ENCODE peak calls at places on chromosomes 1 and 21, in four cellular contexts. S, Z, P and W are unnamed samples.

GRCh38 chr1:32626176-32626575 is 24.2 kb downstream of the ZBTB8OS start:
- DNase-seq in S (no peak), Z (no peak), P (no peak), W (no peak)

GRCh38 chr1:204418174-204419063 is 6.8 kb upstream of the PPP1R15B start:
- DNase-seq in S (peak), Z (peak), P (peak), W (no peak)

GRCh38 chr1:94792473-94792875 is 27.7 kb upstream of the SLC44A3 start:
- DNase-seq in S (peak), Z (no peak), P (peak), W (no peak)

GRCh38 chr1:186662752-186663151 is 17.5 kb downstream of the PTGS2 start:
- DNase-seq in S (peak), Z (no peak), P (no peak), W (no peak)

GRCh38 chr1:226487921-226488320 is 60.6 kb upstream of the STUM start:
- DNase-seq in S (peak), Z (no peak), P (no peak), W (no peak)

GRCh38 chr1:237799762-237800474 is 90.8 kb downstream of the ZP4 start:
- DNase-seq in S (peak), Z (no peak), P (peak), W (peak)

GRCh38 chr21:26194811-26195251 is 24.3 kb upstream of the APP start:
- DNase-seq in S (peak), Z (no peak), P (no peak), W (no peak)

GRCh38 chr1:151934048-151934493 is 24.8 kb upstream of the THEM4 start:
- DNase-seq in S (peak), Z (no peak), P (peak), W (peak)

GRCh38 chr1:25973610-25974355 is 24.1 kb downstream of the PAFAH2 start:
- DNase-seq in S (peak), Z (no peak), P (no peak), W (no peak)

GRCh38 chr1:18557621-18558465 is 72.8 kb upstream of the PAX7 start:
- DNase-seq in S (no peak), Z (no peak), P (no peak), W (no peak)

GRCh38 chr1:15571266-15571665 is 13.6 kb downstream of the AGMAT start:
- DNase-seq in S (no peak), Z (no peak), P (no peak), W (no peak)

GRCh38 chr1:59333626-59334277 is 36.9 kb downstream of the FGGY start:
- DNase-seq in S (peak), Z (no peak), P (peak), W (no peak)

GRCh38 chr1:42777860-42778259 is 6.9 kb upstream of the TMEM269 start:
- DNase-seq in S (peak), Z (no peak), P (peak), W (no peak)

GRCh38 chr21:45593162-45594022 is 50.1 kb upstream of the PCBP3 start:
- DNase-seq in S (no peak), Z (no peak), P (no peak), W (no peak)

GRCh38 chr1:15523104-15523921 is 702 bp downstream of the CASP9 start:
- DNase-seq in S (no peak), Z (no peak), P (no peak), W (no peak)

GRCh38 chr21:45324430-45325205 is 36.9 kb upstream of the POFUT2 start:
- DNase-seq in S (peak), Z (no peak), P (no peak), W (no peak)

GRCh38 chr1:42779725-42780124 is 5.1 kb upstream of the TMEM269 start:
- DNase-seq in S (no peak), Z (no peak), P (no peak), W (no peak)

GRCh38 chr1:220690140-220691038 is at the start of gene C1orf115:
- DNase-seq in S (peak), Z (peak), P (peak), W (peak)

GRCh38 chr1:46520063-46520911 is 30.7 kb downstream of the DMBX1 start:
- DNase-seq in S (peak), Z (no peak), P (no peak), W (peak)

GRCh38 chr1:8121261-8122159 is 95.4 kb upstream of the ERRFI1 start:
- DNase-seq in S (no peak), Z (no peak), P (peak), W (no peak)

GRCh38 chr1:3928622-3929021 is 28.6 kb upstream of the C1orf174 start:
- DNase-seq in S (no peak), Z (no peak), P (no peak), W (no peak)

GRCh38 chr1:39528082-39528481 is 36.6 kb downstream of the BMP8A start:
- DNase-seq in S (no peak), Z (no peak), P (no peak), W (no peak)

GRCh38 chr1:29574871-29575270 is 338.5 kb downstream of the PTPRU start:
- DNase-seq in S (no peak), Z (no peak), P (no peak), W (no peak)

GRCh38 chr1:147078606-147079399 is 93.5 kb downstream of the PRKAB2 start:
- DNase-seq in S (no peak), Z (no peak), P (no peak), W (no peak)

GRCh38 chr1:54301494-54301893 is 101.5 kb downstream of the MRPL37 start:
- DNase-seq in S (no peak), Z (no peak), P (no peak), W (no peak)

GRCh38 chr1:230247921-230248778 is 178.0 kb downstream of the PGBD5 start:
- DNase-seq in S (no peak), Z (peak), P (no peak), W (no peak)

GRCh38 chr1:27011058-27011764 is 1.4 kb downstream of the TENT5B start:
- DNase-seq in S (peak), Z (no peak), P (no peak), W (peak)

GRCh38 chr1:178953538-178954207 is 72.0 kb upstream of the FAM20B start:
- DNase-seq in S (no peak), Z (no peak), P (no peak), W (no peak)